ENCODE peak calls at places on chromosomes 13 and 19, in nine cellular contexts. One of them, this sample, is unnamed.

GRCh38 chr19:14511245-14511625 is 7.0 kb downstream of the DNAJB1 start:
- DNase-seq in heart right ventricle: no peak
- DNase-seq in nephron progenitor cell: no peak
- DNase-seq in neural crest cell: no peak
- DNase-seq in left ventricle myocardium inferior: no peak
- DNase-seq in BE2C: no peak
- DNase-seq in thoracic aorta: no peak
- DNase-seq in IMR-90: no peak
- DNase-seq in lower lobe of right lung: no peak
- DNase-seq in this sample: no peak

GRCh38 chr13:113616991-113617749 is 32.6 kb downstream of the TFDP1 start:
- DNase-seq in heart right ventricle: no peak
- DNase-seq in nephron progenitor cell: peak
- DNase-seq in neural crest cell: no peak
- DNase-seq in left ventricle myocardium inferior: no peak
- DNase-seq in BE2C: no peak
- DNase-seq in thoracic aorta: no peak
- DNase-seq in IMR-90: peak
- DNase-seq in lower lobe of right lung: no peak
- DNase-seq in this sample: no peak

GRCh38 chr13:35923347-35923746 is 207.8 kb downstream of the DCLK1 start:
- DNase-seq in heart right ventricle: peak
- DNase-seq in nephron progenitor cell: no peak
- DNase-seq in neural crest cell: no peak
- DNase-seq in left ventricle myocardium inferior: peak
- DNase-seq in BE2C: no peak
- DNase-seq in thoracic aorta: no peak
- DNase-seq in IMR-90: peak
- DNase-seq in lower lobe of right lung: no peak
- DNase-seq in this sample: peak

GRCh38 chr13:69946443-69946955 is 161.1 kb upstream of the ATXN8OS start:
- DNase-seq in heart right ventricle: no peak
- DNase-seq in nephron progenitor cell: no peak
- DNase-seq in neural crest cell: no peak
- DNase-seq in left ventricle myocardium inferior: no peak
- DNase-seq in BE2C: peak
- DNase-seq in thoracic aorta: no peak
- DNase-seq in IMR-90: no peak
- DNase-seq in lower lobe of right lung: no peak
- DNase-seq in this sample: no peak

GRCh38 chr19:991174-991931 is 7.2 kb downstream of the WDR18 start:
- DNase-seq in heart right ventricle: no peak
- DNase-seq in nephron progenitor cell: peak
- DNase-seq in neural crest cell: no peak
- DNase-seq in left ventricle myocardium inferior: no peak
- DNase-seq in BE2C: peak
- DNase-seq in thoracic aorta: no peak
- DNase-seq in IMR-90: peak
- DNase-seq in lower lobe of right lung: no peak
- DNase-seq in this sample: peak

GRCh38 chr13:48773531-48774275 is 120.0 kb downstream of the CYSLTR2 start:
- DNase-seq in heart right ventricle: no peak
- DNase-seq in nephron progenitor cell: no peak
- DNase-seq in neural crest cell: no peak
- DNase-seq in left ventricle myocardium inferior: no peak
- DNase-seq in BE2C: no peak
- DNase-seq in thoracic aorta: no peak
- DNase-seq in IMR-90: peak
- DNase-seq in lower lobe of right lung: no peak
- DNase-seq in this sample: no peak

GRCh38 chr13:99421271-99421670 is 80.0 kb upstream of the TM9SF2 start:
- DNase-seq in heart right ventricle: no peak
- DNase-seq in nephron progenitor cell: no peak
- DNase-seq in neural crest cell: no peak
- DNase-seq in left ventricle myocardium inferior: no peak
- DNase-seq in BE2C: no peak
- DNase-seq in thoracic aorta: no peak
- DNase-seq in IMR-90: no peak
- DNase-seq in lower lobe of right lung: no peak
- DNase-seq in this sample: no peak

GRCh38 chr19:50639121-50640112 is at the start of gene SYT3:
- DNase-seq in heart right ventricle: peak
- DNase-seq in nephron progenitor cell: peak
- DNase-seq in neural crest cell: peak
- DNase-seq in left ventricle myocardium inferior: peak
- DNase-seq in BE2C: peak
- DNase-seq in thoracic aorta: no peak
- DNase-seq in IMR-90: peak
- DNase-seq in lower lobe of right lung: peak
- DNase-seq in this sample: no peak

GRCh38 chr13:21974741-21975140 is 303.9 kb downstream of the FGF9 start:
- DNase-seq in heart right ventricle: no peak
- DNase-seq in nephron progenitor cell: no peak
- DNase-seq in neural crest cell: no peak
- DNase-seq in left ventricle myocardium inferior: no peak
- DNase-seq in BE2C: no peak
- DNase-seq in thoracic aorta: no peak
- DNase-seq in IMR-90: peak
- DNase-seq in lower lobe of right lung: no peak
- DNase-seq in this sample: no peak

GRCh38 chr19:44554641-44555246 is 25.3 kb upstream of the CEACAM20 start:
- DNase-seq in heart right ventricle: no peak
- DNase-seq in nephron progenitor cell: no peak
- DNase-seq in neural crest cell: no peak
- DNase-seq in left ventricle myocardium inferior: no peak
- DNase-seq in BE2C: no peak
- DNase-seq in thoracic aorta: no peak
- DNase-seq in IMR-90: no peak
- DNase-seq in lower lobe of right lung: no peak
- DNase-seq in this sample: no peak

DNA sequence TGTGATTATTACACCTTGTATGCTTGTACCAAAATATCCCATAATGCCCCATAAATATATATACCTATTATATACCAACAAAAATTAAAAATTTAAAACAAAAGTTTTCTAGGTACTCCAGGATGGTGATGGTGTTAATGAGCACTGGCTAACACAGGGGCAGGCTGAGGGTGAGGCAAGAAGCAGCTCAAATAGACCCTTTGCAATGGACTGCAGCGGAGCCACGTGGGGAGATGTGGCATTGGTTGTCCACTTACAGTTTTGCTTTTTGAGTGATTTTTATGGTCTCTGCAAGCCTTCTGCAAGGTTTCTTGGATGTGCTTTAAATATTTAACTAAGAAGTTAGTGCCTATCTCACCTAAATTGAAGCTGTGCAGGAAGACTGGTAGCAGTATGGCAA is 132.9 kb downstream of the RAP2A start:
- DNase-seq in heart right ventricle: no peak
- DNase-seq in nephron progenitor cell: no peak
- DNase-seq in neural crest cell: no peak
- DNase-seq in left ventricle myocardium inferior: no peak
- DNase-seq in BE2C: peak
- DNase-seq in thoracic aorta: no peak
- DNase-seq in IMR-90: no peak
- DNase-seq in lower lobe of right lung: no peak
- DNase-seq in this sample: no peak
- TF ChIP-seq CTCF in heart right ventricle: no peak
- TF ChIP-seq CTCF in nephron progenitor cell: no peak
- TF ChIP-seq CTCF in neural crest cell: no peak
- TF ChIP-seq CTCF in left ventricle myocardium inferior: no peak
- TF ChIP-seq CTCF in BE2C: peak
- TF ChIP-seq CTCF in thoracic aorta: no peak
- TF ChIP-seq CTCF in IMR-90: no peak
- TF ChIP-seq CTCF in lower lobe of right lung: no peak
- TF ChIP-seq CTCF in this sample: no peak

GRCh38 chr13:61664821-61665705 is 249.4 kb upstream of the PCDH20 start:
- DNase-seq in heart right ventricle: no peak
- DNase-seq in nephron progenitor cell: no peak
- DNase-seq in neural crest cell: peak
- DNase-seq in left ventricle myocardium inferior: no peak
- DNase-seq in BE2C: no peak
- DNase-seq in thoracic aorta: no peak
- DNase-seq in IMR-90: no peak
- DNase-seq in lower lobe of right lung: no peak
- DNase-seq in this sample: no peak
- TF ChIP-seq CTCF in heart right ventricle: no peak
- TF ChIP-seq CTCF in nephron progenitor cell: no peak
- TF ChIP-seq CTCF in neural crest cell: no peak
- TF ChIP-seq CTCF in left ventricle myocardium inferior: no peak
- TF ChIP-seq CTCF in BE2C: no peak
- TF ChIP-seq CTCF in thoracic aorta: no peak
- TF ChIP-seq CTCF in IMR-90: no peak
- TF ChIP-seq CTCF in lower lobe of right lung: no peak
- TF ChIP-seq CTCF in this sample: no peak

GRCh38 chr19:35790981-35791813 is 15.8 kb downstream of the ARHGAP33 start:
- DNase-seq in heart right ventricle: no peak
- DNase-seq in nephron progenitor cell: peak
- DNase-seq in neural crest cell: no peak
- DNase-seq in left ventricle myocardium inferior: no peak
- DNase-seq in BE2C: no peak
- DNase-seq in thoracic aorta: no peak
- DNase-seq in IMR-90: no peak
- DNase-seq in lower lobe of right lung: no peak
- DNase-seq in this sample: no peak
- TF ChIP-seq CTCF in heart right ventricle: no peak
- TF ChIP-seq CTCF in nephron progenitor cell: no peak
- TF ChIP-seq CTCF in neural crest cell: no peak
- TF ChIP-seq CTCF in left ventricle myocardium inferior: peak
- TF ChIP-seq CTCF in BE2C: peak
- TF ChIP-seq CTCF in thoracic aorta: no peak
- TF ChIP-seq CTCF in IMR-90: peak
- TF ChIP-seq CTCF in lower lobe of right lung: no peak
- TF ChIP-seq CTCF in this sample: peak

DNA sequence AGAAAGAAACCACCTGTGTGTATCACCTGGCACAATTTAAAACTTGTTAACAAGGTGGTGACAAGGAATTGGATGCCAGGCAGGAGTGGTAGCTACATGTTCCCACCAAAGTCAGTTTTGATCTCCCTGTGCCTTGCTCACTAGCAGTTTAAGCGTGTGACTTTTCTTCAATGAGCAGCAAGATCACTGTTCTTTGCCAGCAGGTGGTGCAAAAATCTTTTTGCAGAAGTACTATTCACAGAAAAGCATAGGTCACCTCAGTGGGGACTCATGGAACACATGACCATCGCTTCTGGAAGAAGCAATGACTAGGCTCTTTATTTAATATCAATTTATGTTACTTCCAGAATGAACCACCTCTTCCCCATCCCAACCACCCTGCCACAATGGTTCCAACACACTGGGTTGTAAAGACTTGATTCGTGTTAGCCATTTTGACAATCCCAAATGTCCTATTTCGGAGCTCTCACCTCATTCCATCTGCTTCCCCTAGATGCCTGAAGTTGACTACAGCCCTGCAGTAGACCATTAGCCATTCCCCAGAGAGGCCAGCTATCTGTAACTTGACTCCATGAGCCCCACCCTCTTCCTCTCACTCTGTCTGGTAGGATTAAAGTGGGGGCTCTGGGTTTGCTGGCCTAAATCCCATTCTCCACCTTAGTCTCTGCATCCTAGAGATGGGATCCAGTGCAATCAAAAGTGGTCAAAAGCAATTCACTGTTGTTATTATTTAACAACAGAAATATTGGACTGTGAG is 59.1 kb upstream of the TNFRSF19 start:
- DNase-seq in heart right ventricle: peak
- DNase-seq in nephron progenitor cell: peak
- DNase-seq in neural crest cell: no peak
- DNase-seq in left ventricle myocardium inferior: no peak
- DNase-seq in BE2C: peak
- DNase-seq in thoracic aorta: no peak
- DNase-seq in IMR-90: peak
- DNase-seq in lower lobe of right lung: no peak
- DNase-seq in this sample: peak
- TF ChIP-seq CTCF in heart right ventricle: peak
- TF ChIP-seq CTCF in nephron progenitor cell: no peak
- TF ChIP-seq CTCF in neural crest cell: peak
- TF ChIP-seq CTCF in left ventricle myocardium inferior: peak
- TF ChIP-seq CTCF in BE2C: peak
- TF ChIP-seq CTCF in thoracic aorta: no peak
- TF ChIP-seq CTCF in IMR-90: peak
- TF ChIP-seq CTCF in lower lobe of right lung: peak
- TF ChIP-seq CTCF in this sample: peak

GRCh38 chr13:79972066-79972569 is 368.8 kb downstream of the SPRY2 start:
- DNase-seq in heart right ventricle: no peak
- DNase-seq in nephron progenitor cell: no peak
- DNase-seq in neural crest cell: no peak
- DNase-seq in left ventricle myocardium inferior: no peak
- DNase-seq in BE2C: no peak
- DNase-seq in thoracic aorta: no peak
- DNase-seq in IMR-90: no peak
- DNase-seq in lower lobe of right lung: no peak
- DNase-seq in this sample: no peak

DNA sequence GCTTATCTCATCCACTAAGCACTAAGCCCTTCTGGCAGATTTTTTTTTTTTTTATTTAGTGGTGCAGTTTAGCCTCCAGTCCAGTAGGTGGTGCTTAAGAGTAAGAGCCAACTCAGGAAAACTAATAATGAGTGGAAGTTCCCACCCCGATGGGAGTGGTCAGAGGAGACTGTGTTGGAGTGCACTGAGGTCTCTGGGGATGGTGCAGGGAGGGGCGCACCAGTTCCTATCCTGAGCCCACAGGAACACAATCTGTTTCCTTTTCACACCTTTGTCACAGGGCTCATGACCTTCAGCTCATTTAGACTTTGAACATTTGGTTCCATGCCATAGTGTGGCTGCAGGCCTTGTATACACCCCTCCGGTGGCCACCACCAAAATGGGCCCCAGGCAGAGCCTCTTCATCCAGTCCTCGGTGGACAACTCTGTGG is 367.4 kb downstream of the SPRY2 start:
- DNase-seq in heart right ventricle: peak
- DNase-seq in nephron progenitor cell: no peak
- DNase-seq in neural crest cell: no peak
- DNase-seq in left ventricle myocardium inferior: peak
- DNase-seq in BE2C: peak
- DNase-seq in thoracic aorta: no peak
- DNase-seq in IMR-90: no peak
- DNase-seq in lower lobe of right lung: no peak
- DNase-seq in this sample: no peak
- TF ChIP-seq CTCF in heart right ventricle: peak
- TF ChIP-seq CTCF in nephron progenitor cell: no peak
- TF ChIP-seq CTCF in neural crest cell: peak
- TF ChIP-seq CTCF in left ventricle myocardium inferior: peak
- TF ChIP-seq CTCF in BE2C: peak
- TF ChIP-seq CTCF in thoracic aorta: peak
- TF ChIP-seq CTCF in IMR-90: peak
- TF ChIP-seq CTCF in lower lobe of right lung: peak
- TF ChIP-seq CTCF in this sample: peak